ENCODE peak calls at places on chromosomes 2 and 18, in six cellular contexts. One of them, this sample, is unnamed.

GRCh38 chr18:62862451-62862850 is 147.1 kb downstream of the PHLPP1 start:
- DNase-seq in astrocyte of the spinal cord: no peak
- DNase-seq in iPS DF 6.9: no peak
- DNase-seq in pancreas: no peak
- DNase-seq in IMR-90: no peak
- DNase-seq in Jurkat, Clone E6-1: no peak
- DNase-seq in this sample: no peak

GRCh38 chr2:43898134-43898957 is 59.6 kb downstream of the ABCG8 start:
- DNase-seq in pancreas: peak; percentile 68
- DNase-seq in astrocyte of the spinal cord: peak; percentile 75
- DNase-seq in iPS DF 6.9: no peak
- DNase-seq in Jurkat, Clone E6-1: no peak
- DNase-seq in IMR-90: peak; percentile 8
- DNase-seq in this sample: no peak

GRCh38 chr18:27564066-27564465 is 379.0 kb upstream of the CHST9 start:
- DNase-seq in iPS DF 6.9: no peak
- DNase-seq in Jurkat, Clone E6-1: no peak
- DNase-seq in astrocyte of the spinal cord: no peak
- DNase-seq in IMR-90: no peak
- DNase-seq in pancreas: no peak
- DNase-seq in this sample: no peak

GRCh38 chr2:96622544-96622943 is 15.6 kb downstream of the KANSL3 start:
- DNase-seq in IMR-90: no peak
- DNase-seq in astrocyte of the spinal cord: no peak
- DNase-seq in Jurkat, Clone E6-1: no peak
- DNase-seq in iPS DF 6.9: no peak
- DNase-seq in pancreas: no peak
- DNase-seq in this sample: no peak

GRCh38 chr2:236711440-236711839 is 141.8 kb downstream of the ACKR3 start:
- DNase-seq in iPS DF 6.9: no peak
- DNase-seq in IMR-90: no peak
- DNase-seq in astrocyte of the spinal cord: peak; percentile 57
- DNase-seq in Jurkat, Clone E6-1: no peak
- DNase-seq in pancreas: no peak
- DNase-seq in this sample: peak; percentile 27

GRCh38 chr18:31723998-31724711 is 36.5 kb downstream of the SLC25A52 start:
- DNase-seq in pancreas: peak; percentile 35
- DNase-seq in astrocyte of the spinal cord: peak; percentile 6
- DNase-seq in iPS DF 6.9: no peak
- DNase-seq in IMR-90: no peak
- DNase-seq in Jurkat, Clone E6-1: no peak
- DNase-seq in this sample: no peak

GRCh38 chr2:44964704-44965343 is 23.3 kb downstream of the SIX3 start:
- DNase-seq in Jurkat, Clone E6-1: no peak
- DNase-seq in pancreas: no peak
- DNase-seq in iPS DF 6.9: no peak
- DNase-seq in astrocyte of the spinal cord: no peak
- DNase-seq in IMR-90: no peak
- DNase-seq in this sample: no peak

GRCh38 chr2:165274698-165275097 is 35.5 kb downstream of the SCN2A start:
- DNase-seq in pancreas: peak; percentile 9
- DNase-seq in Jurkat, Clone E6-1: no peak
- DNase-seq in iPS DF 6.9: no peak
- DNase-seq in IMR-90: no peak
- DNase-seq in astrocyte of the spinal cord: peak; percentile 16
- DNase-seq in this sample: no peak

GRCh38 chr2:108640731-108641130 is 78.6 kb upstream of the RANBP2 start:
- DNase-seq in Jurkat, Clone E6-1: no peak
- DNase-seq in IMR-90: peak; percentile 93
- DNase-seq in pancreas: no peak
- DNase-seq in iPS DF 6.9: no peak
- DNase-seq in astrocyte of the spinal cord: peak; percentile 85
- DNase-seq in this sample: peak; percentile 88

GRCh38 chr2:105769504-105769903 is 24.8 kb downstream of the NCK2 start:
- DNase-seq in IMR-90: no peak
- DNase-seq in iPS DF 6.9: no peak
- DNase-seq in Jurkat, Clone E6-1: no peak
- DNase-seq in astrocyte of the spinal cord: peak; percentile 16
- DNase-seq in pancreas: no peak
- DNase-seq in this sample: no peak

GRCh38 chr2:216349366-216349765 is 22.9 kb downstream of the MARCHF4 start:
- DNase-seq in IMR-90: no peak
- DNase-seq in pancreas: no peak
- DNase-seq in iPS DF 6.9: no peak
- DNase-seq in Jurkat, Clone E6-1: no peak
- DNase-seq in astrocyte of the spinal cord: no peak
- DNase-seq in this sample: no peak

GRCh38 chr2:195659114-195659513 is 2.1 kb downstream of the SLC39A10 start:
- DNase-seq in IMR-90: peak; percentile 42
- DNase-seq in astrocyte of the spinal cord: peak; percentile 22
- DNase-seq in Jurkat, Clone E6-1: peak; percentile 55
- DNase-seq in pancreas: no peak
- DNase-seq in iPS DF 6.9: no peak
- DNase-seq in this sample: no peak

GRCh38 chr2:146415291-146415690 is 1429.5 kb upstream of the ACVR2A start:
- DNase-seq in IMR-90: no peak
- DNase-seq in astrocyte of the spinal cord: no peak
- DNase-seq in pancreas: no peak
- DNase-seq in iPS DF 6.9: no peak
- DNase-seq in Jurkat, Clone E6-1: peak; percentile 8
- DNase-seq in this sample: no peak

GRCh38 chr2:217913415-217913814 is 89.4 kb downstream of the TNS1 start:
- DNase-seq in iPS DF 6.9: no peak
- DNase-seq in IMR-90: no peak
- DNase-seq in astrocyte of the spinal cord: no peak
- DNase-seq in pancreas: no peak
- DNase-seq in Jurkat, Clone E6-1: no peak
- DNase-seq in this sample: no peak

DNA sequence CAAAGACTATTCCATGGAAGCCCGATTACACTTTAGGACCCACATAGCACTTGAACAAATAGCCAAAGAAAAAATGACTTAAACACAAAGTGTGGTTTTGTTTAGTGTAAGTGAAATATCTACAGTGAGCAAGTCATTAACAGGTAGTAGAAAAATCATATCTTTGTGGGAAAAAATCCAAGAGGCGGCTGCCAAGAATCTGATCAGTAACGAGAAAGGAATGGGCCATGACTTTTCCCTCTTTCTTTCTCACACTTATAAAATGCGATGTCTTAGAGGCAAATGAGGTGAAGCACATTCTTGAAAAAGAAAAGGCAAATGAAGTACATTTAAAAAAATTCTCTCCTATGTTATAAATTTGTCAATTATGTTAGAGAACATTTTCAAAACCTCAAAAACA is 12.9 kb upstream of the GEMIN6 start:
- DNase-seq in iPS DF 6.9: no peak
- DNase-seq in pancreas: no peak
- DNase-seq in IMR-90: peak; percentile 79
- DNase-seq in astrocyte of the spinal cord: peak; percentile 69
- DNase-seq in Jurkat, Clone E6-1: no peak
- DNase-seq in this sample: no peak
- H3K4me3 ChIP-seq in iPS DF 6.9: no peak overlapping the region
- H3K4me3 ChIP-seq in pancreas: no peak overlapping the region
- H3K4me3 ChIP-seq in IMR-90: no peak overlapping the region
- H3K4me3 ChIP-seq in astrocyte of the spinal cord: no peak overlapping the region
- H3K4me3 ChIP-seq in Jurkat, Clone E6-1: no peak overlapping the region
- H3K4me3 ChIP-seq in this sample: no peak overlapping the region

GRCh38 chr18:49021433-49022129 is 70.8 kb upstream of the SMAD7 start:
- DNase-seq in iPS DF 6.9: peak; percentile 68
- DNase-seq in astrocyte of the spinal cord: peak; percentile 20
- DNase-seq in Jurkat, Clone E6-1: peak; percentile 75
- DNase-seq in pancreas: peak; percentile 85
- DNase-seq in IMR-90: peak; percentile 33
- DNase-seq in this sample: no peak
- H3K4me3 ChIP-seq in iPS DF 6.9: no peak overlapping the region
- H3K4me3 ChIP-seq in astrocyte of the spinal cord: no peak overlapping the region
- H3K4me3 ChIP-seq in Jurkat, Clone E6-1: no peak overlapping the region
- H3K4me3 ChIP-seq in pancreas: peak overlapping the region; percentile 25
- H3K4me3 ChIP-seq in IMR-90: no peak overlapping the region
- H3K4me3 ChIP-seq in this sample: no peak overlapping the region

GRCh38 chr2:75602724-75603342 is 42.1 kb upstream of the EVA1A start:
- DNase-seq in astrocyte of the spinal cord: peak; percentile 83
- DNase-seq in iPS DF 6.9: no peak
- DNase-seq in Jurkat, Clone E6-1: no peak
- DNase-seq in pancreas: no peak
- DNase-seq in IMR-90: peak; percentile 88
- DNase-seq in this sample: peak; percentile 71
- H3K4me3 ChIP-seq in astrocyte of the spinal cord: no peak overlapping the region
- H3K4me3 ChIP-seq in iPS DF 6.9: no peak overlapping the region
- H3K4me3 ChIP-seq in Jurkat, Clone E6-1: no peak overlapping the region
- H3K4me3 ChIP-seq in pancreas: no peak overlapping the region
- H3K4me3 ChIP-seq in IMR-90: no peak overlapping the region
- H3K4me3 ChIP-seq in this sample: no peak overlapping the region

GRCh38 chr2:73208258-73208657 is 5.8 kb upstream of the SMYD5 start:
- DNase-seq in astrocyte of the spinal cord: no peak
- DNase-seq in iPS DF 6.9: no peak
- DNase-seq in IMR-90: no peak
- DNase-seq in Jurkat, Clone E6-1: no peak
- DNase-seq in pancreas: no peak
- DNase-seq in this sample: no peak

GRCh38 chr2:73197579-73197978 is 4.8 kb upstream of the NOTO start:
- DNase-seq in astrocyte of the spinal cord: no peak
- DNase-seq in Jurkat, Clone E6-1: no peak
- DNase-seq in IMR-90: no peak
- DNase-seq in pancreas: no peak
- DNase-seq in iPS DF 6.9: no peak
- DNase-seq in this sample: no peak

GRCh38 chr2:73203055-73203681 is 794 bp downstream of the NOTO start:
- DNase-seq in pancreas: no peak
- DNase-seq in IMR-90: no peak
- DNase-seq in astrocyte of the spinal cord: no peak
- DNase-seq in iPS DF 6.9: no peak
- DNase-seq in Jurkat, Clone E6-1: no peak
- DNase-seq in this sample: no peak

GRCh38 chr2:73205611-73206010 is 3.2 kb downstream of the NOTO start:
- DNase-seq in IMR-90: no peak
- DNase-seq in astrocyte of the spinal cord: no peak
- DNase-seq in pancreas: no peak
- DNase-seq in Jurkat, Clone E6-1: no peak
- DNase-seq in iPS DF 6.9: no peak
- DNase-seq in this sample: no peak

GRCh38 chr2:73202156-73203054 is at the start of gene NOTO:
- DNase-seq in IMR-90: no peak
- DNase-seq in astrocyte of the spinal cord: no peak
- DNase-seq in pancreas: no peak
- DNase-seq in Jurkat, Clone E6-1: no peak
- DNase-seq in iPS DF 6.9: no peak
- DNase-seq in this sample: no peak
- H3K4me3 ChIP-seq in IMR-90: no peak within 1 kb of the TSS
- H3K4me3 ChIP-seq in astrocyte of the spinal cord: no peak within 1 kb of the TSS
- H3K4me3 ChIP-seq in pancreas: peak within 1 kb of the TSS; percentile 30
- H3K4me3 ChIP-seq in Jurkat, Clone E6-1: no peak within 1 kb of the TSS
- H3K4me3 ChIP-seq in iPS DF 6.9: peak within 1 kb of the TSS; percentile 29
- H3K4me3 ChIP-seq in this sample: peak within 1 kb of the TSS; percentile 18

DNA sequence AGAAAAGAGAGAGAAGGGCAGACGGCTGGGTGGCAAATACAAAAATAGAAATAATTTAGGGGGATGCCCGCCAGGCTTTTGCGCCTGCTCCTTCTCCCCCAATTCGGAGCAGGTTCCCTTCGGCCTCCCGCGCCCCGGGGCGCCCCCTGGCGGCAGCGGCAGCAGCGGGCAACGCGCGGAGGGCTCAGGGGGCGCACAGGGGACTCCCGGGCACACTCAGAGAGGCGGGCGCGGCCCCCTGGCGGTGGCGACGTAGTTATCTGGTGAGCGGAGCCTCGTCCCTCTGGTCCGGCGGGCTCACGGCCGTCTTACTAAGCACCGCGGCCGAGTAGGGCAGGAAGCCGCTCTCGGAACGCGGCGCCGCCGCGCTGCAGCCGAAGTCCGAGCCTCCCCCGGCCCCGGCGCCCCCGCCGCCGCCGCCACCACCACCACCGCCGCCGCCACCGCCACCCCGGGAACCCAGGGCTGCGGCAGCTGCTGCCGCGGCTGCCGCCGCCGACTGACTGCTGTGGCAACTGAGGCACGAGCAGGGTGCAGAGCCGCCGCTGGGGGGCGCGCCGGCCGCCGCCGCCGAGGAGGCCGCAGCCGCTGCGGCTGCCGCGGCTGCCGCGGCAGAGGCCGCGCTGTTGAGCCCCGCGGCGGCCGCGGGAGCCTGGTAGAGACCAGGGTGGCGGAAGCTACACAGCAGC is 3.8 kb downstream of the EVX2 start:
- DNase-seq in astrocyte of the spinal cord: no peak
- DNase-seq in Jurkat, Clone E6-1: peak; percentile 24
- DNase-seq in iPS DF 6.9: no peak
- DNase-seq in pancreas: no peak
- DNase-seq in IMR-90: peak; percentile 30
- DNase-seq in this sample: no peak
- H3K4me3 ChIP-seq in astrocyte of the spinal cord: no peak overlapping the region
- H3K4me3 ChIP-seq in Jurkat, Clone E6-1: peak overlapping the region; percentile 17
- H3K4me3 ChIP-seq in iPS DF 6.9: peak overlapping the region; percentile 2
- H3K4me3 ChIP-seq in pancreas: peak overlapping the region; percentile 25
- H3K4me3 ChIP-seq in IMR-90: peak overlapping the region; percentile 14
- H3K4me3 ChIP-seq in this sample: peak overlapping the region; percentile 17

This sample was measured in skeletal muscle cell.